ENCODE peak calls at places on chromosomes 1 and 21, in six cellular contexts. Y is DND-41, U is A549, B is pancreas, E is fibroblast of lung, R is GM12878. S is an unnamed sample.

GRCh38 chr1:154572433-154573167 is 5.0 kb downstream of the CHRNB2 start:
- DNase-seq in B (no peak), Y (no peak), U (no peak), E (no peak), R (no peak), S (no peak)

GRCh38 chr1:184866991-184867788 is 107.1 kb downstream of the NIBAN1 start:
- DNase-seq in E (peak; percentile 99), B (no peak), U (no peak), R (peak; percentile 79), Y (no peak), S (no peak)

GRCh38 chr1:92484472-92485373 is 2.0 kb downstream of the GFI1 start:
- DNase-seq in Y (peak; percentile 90), E (no peak), R (no peak), U (no peak), B (peak; percentile 79), S (no peak)

GRCh38 chr1:174998569-174999215 is 1.1 kb upstream of the CACYBP start:
- DNase-seq in U (peak; percentile 77), Y (peak; percentile 63), B (no peak), R (peak; percentile 54), E (peak; percentile 51), S (peak; percentile 72)

GRCh38 chr1:165228676-165229075 is 127.8 kb downstream of the LMX1A start:
- DNase-seq in Y (peak; percentile 24), U (no peak), R (no peak), E (no peak), B (no peak), S (no peak)

GRCh38 chr1:39116868-39117728 is 87.4 kb upstream of the MACF1 start:
- DNase-seq in Y (no peak), B (no peak), E (peak; percentile 77), R (no peak), U (no peak), S (peak; percentile 84)

GRCh38 chr1:35447278-35447677 is 109.9 kb downstream of the KIAA0319L start:
- DNase-seq in Y (no peak), E (no peak), R (no peak), B (no peak), U (no peak), S (no peak)

GRCh38 chr1:214440219-214440965 is 111.0 kb downstream of the PTPN14 start:
- DNase-seq in B (no peak), E (no peak), U (no peak), Y (no peak), R (no peak), S (no peak)

GRCh38 chr1:85544689-85545203 is 35.8 kb upstream of the CCN1 start:
- DNase-seq in U (no peak), B (no peak), Y (no peak), E (peak; percentile 89), R (no peak), S (peak; percentile 46)

GRCh38 chr1:200038987-200039848 is 11.7 kb downstream of the NR5A2 start:
- DNase-seq in Y (no peak), B (peak; percentile 77), U (peak; percentile 71), E (peak; percentile 15), R (no peak), S (no peak)

GRCh38 chr1:221418346-221418745 is 323.5 kb downstream of the DUSP10 start:
- DNase-seq in R (no peak), Y (no peak), E (peak; percentile 84), B (no peak), U (no peak), S (no peak)

GRCh38 chr21:43209575-43210453 is 41.0 kb downstream of the CRYAA start:
- DNase-seq in E (peak; percentile 88), Y (no peak), R (no peak), U (peak; percentile 66), B (peak; percentile 46), S (peak; percentile 72)

GRCh38 chr21:42258150-42258884 is 39.4 kb downstream of the ABCG1 start:
- DNase-seq in B (peak; percentile 89), E (peak; percentile 14), Y (peak; percentile 85), U (peak; percentile 60), R (no peak), S (peak; percentile 34)

GRCh38 chr21:39232926-39233325 is 49.7 kb upstream of the PSMG1 start:
- DNase-seq in Y (no peak), U (no peak), B (no peak), E (peak; percentile 63), R (no peak), S (no peak)

GRCh38 chr1:79044974-79045650 is 38.6 kb upstream of the ADGRL4 start:
- DNase-seq in R (no peak), B (no peak), U (no peak), E (peak; percentile 33), Y (no peak), S (no peak)

GRCh38 chr1:196723325-196724185 is 51.1 kb upstream of the CFHR3 start:
- DNase-seq in B (peak; percentile 70), E (no peak), Y (peak; percentile 66), U (peak; percentile 12), R (no peak), S (peak; percentile 67)

GRCh38 chr1:118960567-118961136 is 27.5 kb downstream of the TBX15 start:
- DNase-seq in R (no peak), B (no peak), E (peak; percentile 14), Y (no peak), U (peak; percentile 28), S (peak; percentile 100)

GRCh38 chr1:151472852-151473731 is 13.8 kb upstream of the POGZ start:
- DNase-seq in B (peak; percentile 70), U (no peak), Y (no peak), E (peak; percentile 63), R (no peak), S (no peak)

GRCh38 chr1:7199077-7199779 is 414.0 kb downstream of the CAMTA1 start:
- DNase-seq in Y (no peak), U (no peak), B (no peak), E (peak; percentile 14), R (no peak), S (no peak)

GRCh38 chr1:112937070-112937469 is 18.9 kb downstream of the SLC16A1 start:
- DNase-seq in Y (no peak), B (no peak), E (peak; percentile 60), U (no peak), R (no peak), S (no peak)

GRCh38 chr1:70866522-70867256 is 180.9 kb downstream of the PTGER3 start:
- DNase-seq in E (no peak), Y (peak; percentile 43), R (no peak), B (no peak), U (no peak), S (no peak)

GRCh38 chr1:223288826-223289225 is 75.2 kb downstream of the SUSD4 start:
- DNase-seq in Y (no peak), R (no peak), U (no peak), B (no peak), E (no peak), S (no peak)

GRCh38 chr1:208066583-208066982 is 155.7 kb upstream of the CD34 start:
- DNase-seq in B (no peak), R (no peak), Y (no peak), U (no peak), E (no peak), S (no peak)

GRCh38 chr1:246497331-246497915 is 9.7 kb downstream of the SMYD3 start:
- DNase-seq in Y (no peak), B (no peak), R (no peak), U (peak; percentile 58), E (peak; percentile 63), S (peak; percentile 72)

GRCh38 chr1:59696421-59697115 is 118.2 kb upstream of the HOOK1 start:
- DNase-seq in Y (peak; percentile 25), U (no peak), E (no peak), R (no peak), B (no peak), S (no peak)

DNA sequence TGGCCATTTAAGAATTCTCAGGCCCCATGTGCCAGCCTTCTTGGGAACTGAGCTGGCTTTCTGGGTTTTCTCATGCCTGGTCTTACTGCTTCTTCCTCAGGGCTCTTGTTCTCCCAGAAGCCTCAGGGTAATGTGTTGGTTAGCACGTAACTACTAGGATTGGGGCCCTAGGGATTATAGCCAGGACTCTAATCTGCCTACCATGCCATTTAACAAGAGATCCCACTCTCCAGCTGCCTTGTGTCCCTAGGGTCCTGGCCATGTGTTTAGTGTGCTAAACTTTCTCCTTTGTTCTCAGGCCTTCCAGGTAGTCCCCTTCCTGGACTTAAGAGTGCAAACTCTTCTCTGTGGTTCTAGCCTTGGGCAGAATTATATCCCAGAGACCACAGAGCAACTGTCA is 2.2 kb upstream of the SH3BGRL3 start:
- DNase-seq in Y (no peak), R (no peak), B (no peak), E (no peak), U (no peak), S (no peak)
- H3K4me3 ChIP-seq in Y (no peak overlapping the region), R (no peak overlapping the region), B (no peak overlapping the region), E (no peak overlapping the region), U (no peak overlapping the region), S (no peak overlapping the region)

DNA sequence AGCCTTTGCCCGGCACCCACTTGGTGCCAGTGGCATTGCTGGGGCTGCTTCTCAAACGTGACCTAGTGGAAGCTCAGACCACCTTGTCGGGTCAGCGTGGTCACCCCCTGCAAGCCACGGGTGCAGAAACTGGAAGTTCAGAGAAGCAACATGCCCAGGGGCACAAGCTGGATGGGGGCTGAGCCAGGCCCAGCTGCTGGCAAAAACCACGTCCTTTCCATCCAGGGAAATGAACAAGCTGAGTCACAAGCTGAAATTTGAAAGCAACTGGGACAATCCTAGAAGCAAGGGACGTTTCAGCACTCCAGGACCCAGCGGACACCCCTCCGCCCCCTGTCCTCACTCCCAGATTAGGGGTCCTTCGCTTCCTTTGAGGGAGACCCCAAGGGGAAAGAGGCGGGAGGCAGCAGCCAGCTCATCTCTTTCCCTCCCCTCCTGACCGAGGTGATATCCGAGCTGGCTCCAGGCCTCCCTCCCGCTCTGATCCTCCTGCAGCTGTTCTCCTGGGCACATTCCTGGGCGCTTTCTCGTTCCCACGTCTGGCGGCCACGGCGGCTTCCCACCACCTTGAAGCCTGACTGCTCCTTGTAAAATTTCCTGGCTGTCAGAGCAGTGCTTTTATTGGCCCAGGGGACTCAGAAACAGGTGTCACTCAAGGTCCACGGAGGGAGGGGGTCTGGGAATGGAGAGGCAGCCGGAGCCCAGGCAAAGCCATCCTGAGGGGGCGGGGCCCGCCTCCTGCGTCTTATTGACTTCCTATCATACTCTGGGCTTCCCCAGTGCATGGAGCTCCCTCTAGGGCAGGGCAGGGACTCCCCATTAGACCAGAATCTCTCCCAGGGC is 62.8 kb downstream of the PAX7 start:
- DNase-seq in R (no peak), U (no peak), Y (no peak), E (no peak), B (no peak), S (no peak)
- H3K4me3 ChIP-seq in R (no peak overlapping the region), U (no peak overlapping the region), Y (no peak overlapping the region), E (no peak overlapping the region), B (no peak overlapping the region), S (no peak overlapping the region)

GRCh38 chr1:168465942-168466702 is 77.7 kb downstream of the XCL2 start:
- DNase-seq in E (peak; percentile 89), Y (peak; percentile 76), U (no peak), B (no peak), R (peak; percentile 88), S (peak; percentile 36)

GRCh38 chr1:168468822-168469221 is 75.0 kb downstream of the XCL2 start:
- DNase-seq in U (no peak), E (no peak), R (no peak), B (no peak), Y (no peak), S (no peak)

GRCh38 chr1:168467452-168467851 is 76.3 kb downstream of the XCL2 start:
- DNase-seq in Y (peak; percentile 38), E (peak; percentile 48), R (peak; percentile 38), B (no peak), U (no peak), S (no peak)

GRCh38 chr1:168468042-168468809 is 75.6 kb downstream of the XCL2 start:
- DNase-seq in R (no peak), E (peak; percentile 68), B (no peak), U (no peak), Y (no peak), S (no peak)

GRCh38 chr1:168466703-168467081 is 77.1 kb downstream of the XCL2 start:
- DNase-seq in E (no peak), U (no peak), B (no peak), Y (no peak), R (peak; percentile 51), S (no peak)
- H3K4me3 ChIP-seq in E (no peak overlapping the region), U (no peak overlapping the region), B (no peak overlapping the region), Y (peak overlapping the region; percentile 2), R (peak overlapping the region; percentile 25), S (no peak overlapping the region)

GRCh38 chr1:156435551-156436318 is 64.8 kb downstream of the MEF2D start:
- DNase-seq in U (no peak), Y (no peak), R (no peak), B (peak; percentile 64), E (peak; percentile 12), S (no peak)
- H3K4me3 ChIP-seq in U (peak overlapping the region; percentile 25), Y (no peak overlapping the region), R (peak overlapping the region; percentile 48), B (peak overlapping the region; percentile 8), E (no peak overlapping the region), S (peak overlapping the region; percentile 51)

S was measured in HepG2.